ENCODE peak calls at places on chromosome 15, in five cellular contexts. T is stomach, Y is GM10248, S is neural progenitor cell, H is cardiac fibroblast. P is an unnamed sample.

GRCh38 chr15:25541228-25541627 is 102.4 kb upstream of the UBE3A start:
- DNase-seq in Y (no peak), S (no peak), H (no peak), T (no peak), P (no peak)

GRCh38 chr15:40357723-40358491 is at the start of gene DISP2:
- DNase-seq in S (peak), Y (peak), H (peak), T (peak), P (peak)

GRCh38 chr15:44726136-44726535 is 10.2 kb upstream of the TRIM69 start:
- DNase-seq in S (no peak), Y (no peak), T (no peak), H (peak), P (no peak)

GRCh38 chr15:48244923-48245322 is 38.8 kb downstream of the SLC12A1 start:
- DNase-seq in Y (no peak), H (peak), T (no peak), S (no peak), P (no peak)

GRCh38 chr15:98067339-98067738 is 106.8 kb downstream of the ARRDC4 start:
- DNase-seq in Y (no peak), H (no peak), S (no peak), T (no peak), P (no peak)

GRCh38 chr15:65945616-65946015 is 76.3 kb downstream of the RAB11A start:
- DNase-seq in H (no peak), Y (no peak), S (no peak), T (no peak), P (no peak)

GRCh38 chr15:26967719-26968269 is 3.2 kb upstream of the GABRG3 start:
- DNase-seq in S (peak), H (no peak), T (no peak), Y (no peak), P (peak)

GRCh38 chr15:24957691-24958090 is 2.9 kb downstream of the SNRPN start:
- DNase-seq in S (peak), Y (no peak), T (no peak), H (no peak), P (no peak)

GRCh38 chr15:58441376-58442070 is 9.7 kb downstream of the LIPC start:
- DNase-seq in Y (no peak), H (peak), T (no peak), S (no peak), P (no peak)

GRCh38 chr15:60079210-60079609 is 75.1 kb downstream of the FOXB1 start:
- DNase-seq in Y (no peak), S (peak), T (no peak), H (peak), P (peak)

GRCh38 chr15:59917504-59918157 is 86.5 kb upstream of the FOXB1 start:
- DNase-seq in S (peak), H (peak), T (peak), Y (peak), P (peak)

GRCh38 chr15:48861813-48862431 is 16.0 kb upstream of the EID1 start:
- DNase-seq in H (peak), Y (peak), T (no peak), S (peak), P (peak)

GRCh38 chr15:100714034-100714748 is 111.8 kb downstream of the ASB7 start:
- DNase-seq in T (no peak), H (no peak), S (no peak), Y (no peak), P (no peak)

GRCh38 chr15:30073915-30074314 is 8.8 kb upstream of the GOLGA8J start:
- DNase-seq in S (no peak), T (no peak), H (no peak), Y (no peak), P (no peak)

GRCh38 chr15:23038741-23039150 is 623 bp downstream of the TUBGCP5 start:
- DNase-seq in T (no peak), H (peak), S (no peak), Y (no peak), P (no peak)

GRCh38 chr15:87604857-87605446 is 651.6 kb downstream of the NTRK3 start:
- DNase-seq in Y (peak), S (peak), H (peak), T (no peak), P (peak)

GRCh38 chr15:52527898-52528464 is 699 bp downstream of the MYO5A start:
- DNase-seq in T (peak), H (peak), S (peak), Y (peak), P (peak)

GRCh38 chr15:63353887-63354286 is 27.8 kb downstream of the CA12 start:
- DNase-seq in H (no peak), Y (no peak), S (no peak), T (no peak), P (no peak)

GRCh38 chr15:37056894-37057205 is 43.5 kb downstream of the MEIS2 start:
- DNase-seq in Y (no peak), T (no peak), H (no peak), S (peak), P (no peak)

GRCh38 chr15:34154725-34155204 is 52.9 kb downstream of the PGBD4 start:
- DNase-seq in Y (no peak), S (no peak), H (peak), T (no peak), P (no peak)

GRCh38 chr15:48976444-48977088 is 12.8 kb upstream of the SHC4 start:
- DNase-seq in H (no peak), Y (no peak), T (no peak), S (no peak), P (no peak)

GRCh38 chr15:74733269-74733668 is 7.9 kb upstream of the CYP1A1 start:
- DNase-seq in H (no peak), Y (no peak), T (no peak), S (no peak), P (no peak)

GRCh38 chr15:66654718-66655375 is 47.2 kb upstream of the SMAD6 start:
- DNase-seq in S (peak), T (peak), H (no peak), Y (no peak), P (no peak)

GRCh38 chr15:63474810-63475316 is 29.5 kb upstream of the USP3 start:
- DNase-seq in Y (peak), T (peak), S (no peak), H (no peak), P (no peak)

GRCh38 chr15:70494861-70495571 is 268.3 kb downstream of the UACA start:
- DNase-seq in T (no peak), S (peak), Y (no peak), H (peak), P (no peak)

GRCh38 chr15:72800819-72801481 is 17.4 kb upstream of the ADPGK start:
- DNase-seq in T (no peak), Y (no peak), H (peak), S (no peak), P (no peak)

GRCh38 chr15:63605816-63606215 is 8.6 kb downstream of the FBXL22 start:
- DNase-seq in H (no peak), Y (peak), S (no peak), T (no peak), P (no peak)

GRCh38 chr15:51967583-51967982 is 4.0 kb downstream of the LEO1 start:
- DNase-seq in Y (no peak), S (no peak), H (no peak), T (no peak), P (no peak)

GRCh38 chr15:64596701-64597468 is 136.5 kb downstream of the ZNF609 start:
- DNase-seq in T (no peak), S (peak), H (peak), Y (peak), P (peak)

GRCh38 chr15:92605225-92605944 is 50.2 kb downstream of the FAM174B start:
- DNase-seq in T (no peak), S (no peak), H (no peak), Y (no peak), P (no peak)

GRCh38 chr15:98213346-98213979 is 253.0 kb downstream of the ARRDC4 start:
- DNase-seq in H (no peak), Y (no peak), S (no peak), T (no peak), P (no peak)

GRCh38 chr15:35669021-35669420 is 123.1 kb upstream of the DPH6 start:
- DNase-seq in S (no peak), H (no peak), Y (no peak), T (no peak), P (no peak)

GRCh38 chr15:38050529-38050928 is 116.1 kb downstream of the TMCO5A start:
- DNase-seq in T (no peak), H (peak), Y (no peak), S (no peak), P (no peak)

DNA sequence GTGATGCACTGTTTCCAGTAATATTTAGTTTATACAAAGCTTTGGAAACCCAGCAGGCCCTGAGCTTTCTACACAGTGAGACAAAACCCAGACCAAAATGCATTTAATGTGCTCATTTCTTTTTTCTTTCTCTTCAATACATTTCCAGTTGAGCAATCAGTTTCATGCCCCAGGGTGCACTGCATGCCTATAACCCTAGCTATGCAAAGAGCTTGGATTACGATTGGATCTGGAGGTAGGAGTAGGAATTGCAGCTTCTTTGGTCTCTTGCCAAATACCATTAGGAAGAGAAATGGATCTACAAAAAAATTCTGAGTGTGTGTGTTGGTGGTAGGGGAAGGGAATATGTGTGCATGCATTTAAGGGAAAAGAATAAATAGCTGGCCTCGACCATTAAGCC is 1001.4 kb downstream of the SQOR start:
- DNase-seq in S (peak), T (no peak), Y (no peak), H (no peak), P (no peak)
- TF ChIP-seq CTCF in S (peak), T (no peak), Y (no peak), H (no peak), P (no peak)

DNA sequence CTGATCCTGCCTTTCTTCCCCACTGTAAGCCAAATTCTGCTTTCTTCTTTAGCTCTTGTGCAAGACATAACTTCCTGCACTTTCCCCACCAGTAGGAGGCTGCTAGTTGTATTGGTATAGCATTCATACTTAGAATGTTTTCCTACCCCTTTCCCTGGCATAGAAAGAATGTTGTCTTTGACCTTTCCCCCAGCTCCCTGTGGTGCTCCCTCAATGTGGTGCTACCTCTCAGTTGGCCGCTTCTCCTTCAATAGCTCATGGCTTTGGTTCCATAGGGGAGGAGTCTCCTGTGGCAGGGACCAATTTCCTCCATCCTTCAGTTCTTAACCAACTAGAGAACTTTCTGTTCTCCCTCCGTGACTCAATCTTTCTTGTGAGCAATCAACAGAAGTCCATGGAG is 67.5 kb upstream of the AKAP13 start:
- DNase-seq in T (no peak), S (no peak), Y (no peak), H (peak), P (no peak)
- TF ChIP-seq CTCF in T (no peak), S (no peak), Y (no peak), H (peak), P (no peak)

GRCh38 chr15:42131826-42132806 is 24.3 kb downstream of the PLA2G4F start:
- DNase-seq in S (peak), H (no peak), T (peak), Y (no peak), P (no peak)

GRCh38 chr15:42136513-42136912 is 19.9 kb downstream of the PLA2G4F start:
- DNase-seq in S (no peak), Y (no peak), T (peak), H (no peak), P (no peak)

GRCh38 chr15:42134617-42135243 is 21.7 kb downstream of the PLA2G4F start:
- DNase-seq in H (no peak), T (peak), Y (no peak), S (no peak), P (no peak)

GRCh38 chr15:42133356-42133755 is 23.1 kb downstream of the PLA2G4F start:
- DNase-seq in H (no peak), T (no peak), Y (no peak), S (no peak), P (no peak)

GRCh38 chr15:42133892-42134502 is 22.4 kb downstream of the PLA2G4F start:
- DNase-seq in H (peak), T (peak), S (peak), Y (peak), P (peak)
- TF ChIP-seq CTCF in H (peak), T (peak), S (peak), Y (peak), P (peak)

DNA sequence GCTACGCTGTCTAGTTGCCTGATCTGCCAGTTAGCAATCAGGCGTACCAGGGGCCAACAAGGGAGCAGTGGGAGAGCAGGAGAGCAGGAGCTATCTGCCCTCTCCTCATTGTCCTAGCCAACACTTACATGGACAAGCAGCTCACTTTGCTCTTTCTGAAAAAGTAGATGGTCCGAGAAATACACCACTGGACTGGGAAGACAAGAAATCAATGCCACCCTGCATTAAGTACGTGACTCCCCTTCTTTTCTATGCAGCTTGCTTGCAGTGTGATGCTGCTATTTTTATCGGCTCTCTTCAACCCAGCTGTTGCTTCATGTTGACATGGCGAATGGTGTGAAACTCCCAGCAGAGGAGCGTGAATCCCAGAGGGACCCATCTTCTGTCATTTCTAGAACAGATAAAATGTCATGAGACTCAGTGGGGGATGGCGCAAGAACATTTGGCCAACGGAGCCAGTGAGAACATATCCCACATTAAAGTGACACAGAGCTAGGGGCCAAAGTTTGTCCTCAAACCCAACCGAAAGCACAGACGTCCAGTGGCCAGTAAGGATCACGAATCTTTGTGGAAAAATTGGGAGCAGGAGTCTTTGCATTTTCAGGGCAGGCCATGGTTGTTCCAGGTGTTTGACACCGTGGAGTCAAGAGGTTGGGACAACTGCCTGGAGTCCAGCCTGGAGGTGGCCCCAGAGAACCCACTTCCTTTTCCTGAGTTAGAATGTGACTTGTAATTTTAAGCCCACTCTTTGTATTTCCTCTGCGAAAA is 53.7 kb upstream of the MEF2A start:
- DNase-seq in H (peak), Y (peak), T (no peak), S (no peak), P (no peak)
- TF ChIP-seq CTCF in H (no peak), Y (peak), T (no peak), S (no peak), P (no peak)

GRCh38 chr15:79030470-79030869 is 60.1 kb downstream of the RASGRF1 start:
- DNase-seq in T (no peak), Y (no peak), H (no peak), S (no peak), P (no peak)
- TF ChIP-seq CTCF in T (no peak), Y (no peak), H (no peak), S (peak), P (no peak)

DNA sequence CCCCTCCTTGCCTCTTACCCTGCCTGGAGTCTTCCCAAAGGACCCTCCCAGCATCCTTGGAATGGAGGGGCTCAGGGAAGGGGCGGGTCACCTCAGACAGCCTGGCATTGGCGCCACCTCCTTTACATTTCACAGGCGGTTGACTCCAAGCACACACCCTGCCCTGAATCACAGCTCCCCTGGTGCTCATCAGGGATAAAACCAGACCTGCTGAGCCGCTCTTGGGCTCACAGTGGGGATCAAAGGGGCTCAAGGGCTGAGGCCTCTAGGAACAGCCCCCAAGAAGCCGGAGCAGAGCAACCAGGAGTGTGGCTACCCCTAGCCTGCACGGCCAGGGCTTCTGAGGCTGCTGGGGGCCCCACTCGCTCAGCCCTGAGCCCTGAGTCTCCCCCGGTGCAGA is 16.6 kb downstream of the LINGO1 start:
- DNase-seq in Y (no peak), S (no peak), H (no peak), T (no peak), P (no peak)
- TF ChIP-seq CTCF in Y (no peak), S (no peak), H (no peak), T (no peak), P (no peak)

GRCh38 chr15:84033793-84034553 is 201.6 kb upstream of the GOLGA6L4 start:
- DNase-seq in S (no peak), H (peak), T (no peak), Y (no peak), P (no peak)

DNA sequence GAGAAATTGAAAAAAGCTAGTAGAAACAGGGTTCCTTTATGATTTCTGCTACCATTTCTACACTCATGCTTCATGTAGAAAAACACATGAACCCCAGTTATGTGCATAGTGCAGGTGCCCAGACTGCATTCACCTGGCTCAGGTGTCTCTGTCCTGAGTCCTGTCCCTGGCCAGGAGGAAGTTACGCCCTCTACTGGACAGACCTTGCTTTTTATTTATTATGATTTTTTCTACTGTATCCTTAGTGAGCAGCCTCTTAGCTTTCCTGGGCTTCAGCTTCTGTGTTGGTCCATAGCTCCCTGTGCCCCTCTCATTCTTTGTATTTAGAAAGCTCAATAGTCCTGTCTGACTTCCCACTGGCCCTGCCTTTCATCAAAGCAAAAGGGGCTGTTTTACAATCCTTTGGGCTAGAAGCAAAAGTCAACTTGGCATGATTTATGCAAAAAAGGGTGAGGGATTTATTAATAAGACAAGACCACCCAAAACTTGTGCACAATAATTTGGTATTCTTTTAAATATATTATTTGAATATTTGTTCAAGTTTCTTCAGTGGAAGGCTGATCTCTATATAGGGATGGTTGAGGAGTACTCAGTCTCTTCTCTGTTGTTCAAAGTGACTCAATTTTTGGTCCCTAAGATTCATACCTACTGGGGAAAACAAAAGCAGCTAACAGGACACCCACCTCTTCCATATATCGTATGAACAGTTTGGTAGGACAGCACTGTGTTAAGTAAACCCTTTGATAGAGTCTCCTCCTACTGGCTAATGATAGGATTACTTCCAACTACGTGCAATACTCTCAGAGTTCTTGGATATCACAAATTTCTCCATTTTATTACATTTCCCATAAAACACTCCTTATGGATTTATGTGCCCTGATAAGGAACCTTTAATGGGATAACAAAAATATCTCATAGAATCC is 200.5 kb upstream of the GOLGA6L4 start:
- DNase-seq in T (no peak), S (peak), H (peak), Y (peak), P (peak)
- TF ChIP-seq CTCF in T (peak), S (peak), H (peak), Y (peak), P (peak)

GRCh38 chr15:68658641-68659358 is 80.0 kb downstream of the CORO2B start:
- DNase-seq in S (no peak), H (no peak), T (no peak), Y (no peak), P (no peak)
- TF ChIP-seq CTCF in S (peak), H (no peak), T (no peak), Y (no peak), P (no peak)

DNA sequence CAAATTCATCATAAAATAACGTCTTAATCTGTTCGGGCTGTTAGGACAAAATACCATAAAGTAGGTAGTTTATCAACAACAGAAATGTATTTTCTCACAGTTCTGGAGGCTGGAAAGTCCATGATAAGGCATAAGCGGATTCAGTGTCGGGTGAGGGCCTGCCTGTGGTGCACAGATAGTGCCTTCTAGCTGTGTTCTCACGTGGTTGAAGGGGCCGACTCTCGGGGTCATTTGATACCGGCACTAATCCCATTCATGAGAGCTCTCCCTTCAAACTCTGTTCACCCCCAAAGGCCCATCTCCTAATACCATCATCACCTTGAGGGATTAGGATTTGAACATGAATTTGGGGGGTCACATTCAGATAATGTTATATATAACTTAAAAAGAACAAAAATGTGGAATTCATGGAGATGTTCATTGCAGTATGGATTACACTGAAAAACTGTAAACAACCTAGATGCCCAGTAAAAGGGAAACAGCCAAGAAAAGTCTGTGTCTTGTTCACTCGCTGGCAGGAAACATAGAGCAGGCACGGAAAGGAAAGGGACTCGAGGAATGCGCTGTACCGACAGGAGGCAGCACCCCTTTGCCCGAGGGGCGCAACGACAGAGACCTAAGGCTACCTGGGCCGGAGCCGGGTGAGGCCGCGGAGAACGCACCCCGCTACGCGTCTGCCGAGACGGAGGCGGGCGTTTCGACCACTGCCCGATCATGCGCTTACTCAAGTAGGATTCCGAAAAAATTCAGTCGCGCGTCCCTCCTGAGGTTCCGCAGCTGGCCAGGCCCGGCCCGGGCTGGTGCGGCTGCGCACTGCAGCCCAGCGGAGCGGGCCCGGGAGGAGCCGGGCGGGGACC is 1.1 kb upstream of the MAN2A2 start:
- DNase-seq in T (peak), Y (peak), H (peak), S (peak), P (peak)
- TF ChIP-seq CTCF in T (peak), Y (peak), H (peak), S (peak), P (peak)